ENCODE peak calls at places on chromosomes 16 and 17, in six cellular contexts. One of them, this sample, is unnamed.

GRCh38 chr16:84467256-84467655 is 37.2 kb downstream of the MEAK7 start:
- DNase-seq in cardiac fibroblast: no peak
- DNase-seq in SW 1271: no peak
- DNase-seq in GM12892: no peak
- DNase-seq in smooth muscle cell of the brain vasculature: no peak
- DNase-seq in anterior cingulate cortex: no peak
- DNase-seq in this sample: no peak

GRCh38 chr16:73616186-73616585 is 568.3 kb upstream of the ZFHX3 start:
- DNase-seq in cardiac fibroblast: no peak
- DNase-seq in SW 1271: no peak
- DNase-seq in GM12892: no peak
- DNase-seq in smooth muscle cell of the brain vasculature: no peak
- DNase-seq in anterior cingulate cortex: no peak
- DNase-seq in this sample: no peak

GRCh38 chr16:22296225-22297113 is 740 bp upstream of the POLR3E start:
- DNase-seq in cardiac fibroblast: no peak
- DNase-seq in SW 1271: no peak
- DNase-seq in GM12892: no peak
- DNase-seq in smooth muscle cell of the brain vasculature: no peak
- DNase-seq in anterior cingulate cortex: no peak
- DNase-seq in this sample: no peak

GRCh38 chr16:14384745-14385144 is 245.3 kb downstream of the PARN start:
- DNase-seq in cardiac fibroblast: no peak
- DNase-seq in SW 1271: no peak
- DNase-seq in GM12892: no peak
- DNase-seq in smooth muscle cell of the brain vasculature: no peak
- DNase-seq in anterior cingulate cortex: no peak
- DNase-seq in this sample: no peak

GRCh38 chr17:29723283-29724047 is 100.8 kb upstream of the CORO6 start:
- DNase-seq in cardiac fibroblast: no peak
- DNase-seq in SW 1271: no peak
- DNase-seq in GM12892: no peak
- DNase-seq in smooth muscle cell of the brain vasculature: no peak
- DNase-seq in anterior cingulate cortex: no peak
- DNase-seq in this sample: no peak

GRCh38 chr17:39604911-39605491 is 2.7 kb downstream of the NEUROD2 start:
- DNase-seq in cardiac fibroblast: no peak
- DNase-seq in SW 1271: no peak
- DNase-seq in GM12892: no peak
- DNase-seq in smooth muscle cell of the brain vasculature: no peak
- DNase-seq in anterior cingulate cortex: no peak
- DNase-seq in this sample: no peak

GRCh38 chr16:85612191-85612800 is 826 bp upstream of the GSE1 start:
- DNase-seq in cardiac fibroblast: peak
- DNase-seq in SW 1271: peak
- DNase-seq in GM12892: no peak
- DNase-seq in smooth muscle cell of the brain vasculature: no peak
- DNase-seq in anterior cingulate cortex: no peak
- DNase-seq in this sample: no peak

GRCh38 chr17:81376946-81377733 is 18.1 kb upstream of the BAHCC1 start:
- DNase-seq in cardiac fibroblast: no peak
- DNase-seq in SW 1271: no peak
- DNase-seq in GM12892: no peak
- DNase-seq in smooth muscle cell of the brain vasculature: no peak
- DNase-seq in anterior cingulate cortex: no peak
- DNase-seq in this sample: no peak

GRCh38 chr16:86512301-86512859 is 2.1 kb downstream of the FOXF1 start:
- DNase-seq in cardiac fibroblast: no peak
- DNase-seq in SW 1271: no peak
- DNase-seq in GM12892: no peak
- DNase-seq in smooth muscle cell of the brain vasculature: no peak
- DNase-seq in anterior cingulate cortex: no peak
- DNase-seq in this sample: no peak

GRCh38 chr17:51585514-51586104 is 325.3 kb downstream of the UTP18 start:
- DNase-seq in cardiac fibroblast: no peak
- DNase-seq in SW 1271: no peak
- DNase-seq in GM12892: no peak
- DNase-seq in smooth muscle cell of the brain vasculature: no peak
- DNase-seq in anterior cingulate cortex: no peak
- DNase-seq in this sample: no peak

GRCh38 chr16:56226187-56226586 is 34.9 kb downstream of the GNAO1 start:
- DNase-seq in cardiac fibroblast: no peak
- DNase-seq in SW 1271: no peak
- DNase-seq in GM12892: no peak
- DNase-seq in smooth muscle cell of the brain vasculature: no peak
- DNase-seq in anterior cingulate cortex: no peak
- DNase-seq in this sample: no peak

GRCh38 chr17:74836691-74837467 is 22.8 kb downstream of the GRIN2C start:
- DNase-seq in cardiac fibroblast: no peak
- DNase-seq in SW 1271: no peak
- DNase-seq in GM12892: no peak
- DNase-seq in smooth muscle cell of the brain vasculature: no peak
- DNase-seq in anterior cingulate cortex: peak
- DNase-seq in this sample: no peak

GRCh38 chr17:8628609-8629169 is 1.8 kb downstream of the MYH10 start:
- DNase-seq in cardiac fibroblast: no peak
- DNase-seq in SW 1271: no peak
- DNase-seq in GM12892: no peak
- DNase-seq in smooth muscle cell of the brain vasculature: no peak
- DNase-seq in anterior cingulate cortex: no peak
- DNase-seq in this sample: no peak

GRCh38 chr17:29091591-29092291 is 48.8 kb downstream of the PIPOX start:
- DNase-seq in cardiac fibroblast: no peak
- DNase-seq in SW 1271: no peak
- DNase-seq in GM12892: no peak
- DNase-seq in smooth muscle cell of the brain vasculature: no peak
- DNase-seq in anterior cingulate cortex: no peak
- DNase-seq in this sample: no peak

GRCh38 chr17:72332367-72332766 is 211.5 kb downstream of the SOX9 start:
- DNase-seq in cardiac fibroblast: no peak
- DNase-seq in SW 1271: no peak
- DNase-seq in GM12892: no peak
- DNase-seq in smooth muscle cell of the brain vasculature: no peak
- DNase-seq in anterior cingulate cortex: no peak
- DNase-seq in this sample: no peak

GRCh38 chr17:55641559-55642160 is 81.0 kb downstream of the TMEM100 start:
- DNase-seq in cardiac fibroblast: peak
- DNase-seq in SW 1271: no peak
- DNase-seq in GM12892: no peak
- DNase-seq in smooth muscle cell of the brain vasculature: no peak
- DNase-seq in anterior cingulate cortex: no peak
- DNase-seq in this sample: no peak

GRCh38 chr17:75996665-75997590 is 3.7 kb upstream of the CDK3 start:
- DNase-seq in cardiac fibroblast: peak
- DNase-seq in SW 1271: no peak
- DNase-seq in GM12892: no peak
- DNase-seq in smooth muscle cell of the brain vasculature: no peak
- DNase-seq in anterior cingulate cortex: no peak
- DNase-seq in this sample: peak

GRCh38 chr17:61175298-61176142 is 224.1 kb upstream of the TBX2 start:
- DNase-seq in cardiac fibroblast: no peak
- DNase-seq in SW 1271: no peak
- DNase-seq in GM12892: no peak
- DNase-seq in smooth muscle cell of the brain vasculature: no peak
- DNase-seq in anterior cingulate cortex: no peak
- DNase-seq in this sample: no peak

GRCh38 chr17:35578195-35578928 is at the start of gene PEX12:
- DNase-seq in cardiac fibroblast: peak
- DNase-seq in SW 1271: peak
- DNase-seq in GM12892: peak
- DNase-seq in smooth muscle cell of the brain vasculature: peak
- DNase-seq in anterior cingulate cortex: peak
- DNase-seq in this sample: peak

GRCh38 chr17:15957206-15957605 is 12.3 kb downstream of the ADORA2B start:
- DNase-seq in cardiac fibroblast: no peak
- DNase-seq in SW 1271: no peak
- DNase-seq in GM12892: no peak
- DNase-seq in smooth muscle cell of the brain vasculature: no peak
- DNase-seq in anterior cingulate cortex: no peak
- DNase-seq in this sample: no peak

GRCh38 chr16:11202260-11203091 is 53.5 kb downstream of the SOCS1 start:
- DNase-seq in cardiac fibroblast: no peak
- DNase-seq in SW 1271: no peak
- DNase-seq in GM12892: no peak
- DNase-seq in smooth muscle cell of the brain vasculature: no peak
- DNase-seq in anterior cingulate cortex: no peak
- DNase-seq in this sample: no peak

GRCh38 chr17:80942360-80943345 is 49.0 kb upstream of the CHMP6 start:
- DNase-seq in cardiac fibroblast: peak
- DNase-seq in SW 1271: no peak
- DNase-seq in GM12892: no peak
- DNase-seq in smooth muscle cell of the brain vasculature: no peak
- DNase-seq in anterior cingulate cortex: peak
- DNase-seq in this sample: no peak

GRCh38 chr16:81140930-81141780 is 45.0 kb upstream of the GCSH start:
- DNase-seq in cardiac fibroblast: no peak
- DNase-seq in SW 1271: no peak
- DNase-seq in GM12892: no peak
- DNase-seq in smooth muscle cell of the brain vasculature: no peak
- DNase-seq in anterior cingulate cortex: no peak
- DNase-seq in this sample: no peak

GRCh38 chr17:63697341-63698286 is 2.3 kb downstream of the LIMD2 start:
- DNase-seq in cardiac fibroblast: peak
- DNase-seq in SW 1271: no peak
- DNase-seq in GM12892: peak
- DNase-seq in smooth muscle cell of the brain vasculature: no peak
- DNase-seq in anterior cingulate cortex: no peak
- DNase-seq in this sample: no peak

GRCh38 chr16:54748611-54749190 is 182.0 kb upstream of the IRX5 start:
- DNase-seq in cardiac fibroblast: no peak
- DNase-seq in SW 1271: no peak
- DNase-seq in GM12892: no peak
- DNase-seq in smooth muscle cell of the brain vasculature: no peak
- DNase-seq in anterior cingulate cortex: no peak
- DNase-seq in this sample: no peak

GRCh38 chr17:53719229-53719628 is 103.5 kb upstream of the KIF2B start:
- DNase-seq in cardiac fibroblast: no peak
- DNase-seq in SW 1271: no peak
- DNase-seq in GM12892: no peak
- DNase-seq in smooth muscle cell of the brain vasculature: no peak
- DNase-seq in anterior cingulate cortex: no peak
- DNase-seq in this sample: no peak

GRCh38 chr17:76446449-76447231 is 6.3 kb downstream of the UBE2O start:
- DNase-seq in cardiac fibroblast: peak
- DNase-seq in SW 1271: peak
- DNase-seq in GM12892: no peak
- DNase-seq in smooth muscle cell of the brain vasculature: peak
- DNase-seq in anterior cingulate cortex: no peak
- DNase-seq in this sample: no peak

GRCh38 chr17:32269377-32269776 is 3.7 kb downstream of the RHBDL3 start:
- DNase-seq in cardiac fibroblast: no peak
- DNase-seq in SW 1271: no peak
- DNase-seq in GM12892: no peak
- DNase-seq in smooth muscle cell of the brain vasculature: no peak
- DNase-seq in anterior cingulate cortex: no peak
- DNase-seq in this sample: no peak

This sample was measured in GM18507.